ENCODE peak calls at places on chromosomes 12 and 14, in five cellular contexts. W, N, B, I and H are unnamed samples. For H3K4me1, the result is how much of the 10 kb centered on the place peaks cover.

GRCh38 chr12:102063066-102063465 is 1.3 kb upstream of the WASHC3 start:
- DNase-seq in B (peak), N (no peak), W (no peak), I (no peak), H (no peak)

GRCh38 chr14:35140718-35141581 is 18.6 kb downstream of the PRORP start:
- DNase-seq in I (no peak), N (no peak), B (no peak), W (no peak), H (no peak)

GRCh38 chr12:122859303-122860051 is 24.2 kb downstream of the HIP1R start:
- DNase-seq in W (no peak), N (peak), B (no peak), I (no peak), H (no peak)

GRCh38 chr12:45730116-45730841 is 773 bp downstream of the ARID2 start:
- DNase-seq in B (peak), I (peak), W (peak), N (peak), H (no peak)

GRCh38 chr14:56796259-56796658 is 14.0 kb downstream of the OTX2 start:
- DNase-seq in W (no peak), I (no peak), N (no peak), B (no peak), H (no peak)

GRCh38 chr12:45674583-45674982 is 54.9 kb upstream of the ARID2 start:
- DNase-seq in I (no peak), B (peak), N (peak), W (no peak), H (no peak)

GRCh38 chr14:64556526-64556925 is 6.8 kb downstream of the PPP1R36 start:
- DNase-seq in B (peak), I (no peak), N (no peak), W (no peak), H (no peak)

GRCh38 chr12:124577374-124577773 is 10.0 kb upstream of the NCOR2 start:
- DNase-seq in N (no peak), B (no peak), W (no peak), I (no peak), H (no peak)

GRCh38 chr12:77687346-77687745 is 143.3 kb upstream of the NAV3 start:
- DNase-seq in W (no peak), B (no peak), N (no peak), I (no peak), H (no peak)

GRCh38 chr12:75765170-75766059 is 254.0 kb upstream of the KRR1 start:
- DNase-seq in W (no peak), B (no peak), I (no peak), N (no peak), H (no peak)

GRCh38 chr14:20093442-20093841 is 17.1 kb upstream of the OR4K17 start:
- DNase-seq in I (no peak), B (no peak), N (no peak), W (no peak), H (no peak)

GRCh38 chr12:128325646-128326045 is 58.7 kb downstream of the TMEM132C start:
- DNase-seq in B (no peak), W (no peak), I (no peak), N (no peak), H (no peak)

GRCh38 chr14:105430535-105430934 is 10.9 kb downstream of the MTA1 start:
- DNase-seq in B (peak), W (no peak), I (no peak), N (no peak), H (no peak)

GRCh38 chr14:96053600-96054381 is 14.6 kb downstream of the C14orf132 start:
- DNase-seq in N (peak), I (no peak), W (peak), B (peak), H (no peak)

GRCh38 chr12:65875635-65876034 is 51.4 kb downstream of the HMGA2 start:
- DNase-seq in N (no peak), B (no peak), W (no peak), I (no peak), H (no peak)

DNA sequence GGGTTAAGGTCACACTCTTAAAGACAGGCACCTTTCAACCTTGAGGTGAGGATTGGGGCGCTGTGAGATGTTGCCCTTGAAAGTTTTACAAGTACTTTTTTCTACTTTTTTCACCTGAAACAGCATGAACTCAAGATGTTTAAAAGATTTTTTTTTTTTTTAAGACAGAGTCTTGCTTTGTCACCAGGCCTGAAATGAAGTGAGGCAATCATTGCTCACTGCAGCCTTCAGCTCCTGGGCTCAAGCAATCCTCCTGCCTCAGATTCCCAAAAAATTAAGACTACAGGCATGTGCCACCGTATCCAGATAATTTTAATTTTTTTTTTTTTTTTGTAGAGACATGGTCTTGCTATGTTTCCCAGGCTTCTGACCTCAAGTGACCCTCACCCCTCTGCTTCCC is 243.9 kb downstream of the DIO2 start:
- DNase-seq in N (no peak), B (no peak), W (no peak), I (no peak), H (no peak)
- TF ChIP-seq POLR2A in N (no peak), B (no peak), W (no peak), I (no peak), H (no peak)

GRCh38 chr12:80715850-80716249 is 862 bp upstream of the MYF5 start:
- DNase-seq in N (no peak), B (no peak), W (no peak), I (no peak), H (no peak)
- H3K4me1 ChIP-seq in N (under half), B (under half), W (under half), I (under half), H (under half)

DNA sequence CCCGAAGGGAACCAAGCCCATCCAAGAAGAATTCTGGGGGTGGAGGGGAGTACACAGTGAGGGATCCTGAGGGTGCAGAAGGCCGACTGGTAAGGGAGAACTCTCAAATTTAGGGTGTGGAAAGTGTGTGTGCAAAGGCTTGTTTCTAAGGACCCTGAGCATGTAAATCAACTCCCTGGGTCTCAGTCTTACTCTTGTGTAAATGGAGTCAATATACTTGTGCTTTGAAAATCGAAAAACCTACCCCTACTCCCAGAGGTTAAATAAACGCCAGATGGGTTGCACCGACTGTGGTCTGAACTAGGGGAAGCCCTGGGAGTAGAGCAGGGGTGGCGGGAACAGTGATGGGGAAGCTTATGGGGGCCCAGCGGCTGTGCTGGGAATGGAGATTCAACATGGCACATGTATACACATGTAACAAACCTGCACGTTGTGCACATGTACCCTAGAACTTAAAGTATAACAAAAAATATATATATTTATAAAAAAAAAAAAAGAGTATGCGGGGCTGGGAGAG is 6.0 kb downstream of the B4GALNT1 start:
- DNase-seq in I (no peak), B (no peak), W (no peak), N (no peak), H (no peak)
- TF ChIP-seq CTCF in I (no peak), B (no peak), W (no peak), N (no peak), H (no peak)

GRCh38 chr12:120982659-120983058 is 4.3 kb downstream of the HNF1A start:
- DNase-seq in W (no peak), N (no peak), B (no peak), I (no peak), H (no peak)

GRCh38 chr12:120979862-120980696 is 1.7 kb downstream of the HNF1A start:
- DNase-seq in B (peak), N (no peak), I (no peak), W (peak), H (no peak)

GRCh38 chr12:120979220-120979861 is 998 bp downstream of the HNF1A start:
- DNase-seq in W (no peak), N (no peak), I (no peak), B (no peak), H (no peak)

GRCh38 chr12:120981407-120981921 is 3.1 kb downstream of the HNF1A start:
- DNase-seq in I (no peak), B (peak), N (no peak), W (no peak), H (no peak)

DNA sequence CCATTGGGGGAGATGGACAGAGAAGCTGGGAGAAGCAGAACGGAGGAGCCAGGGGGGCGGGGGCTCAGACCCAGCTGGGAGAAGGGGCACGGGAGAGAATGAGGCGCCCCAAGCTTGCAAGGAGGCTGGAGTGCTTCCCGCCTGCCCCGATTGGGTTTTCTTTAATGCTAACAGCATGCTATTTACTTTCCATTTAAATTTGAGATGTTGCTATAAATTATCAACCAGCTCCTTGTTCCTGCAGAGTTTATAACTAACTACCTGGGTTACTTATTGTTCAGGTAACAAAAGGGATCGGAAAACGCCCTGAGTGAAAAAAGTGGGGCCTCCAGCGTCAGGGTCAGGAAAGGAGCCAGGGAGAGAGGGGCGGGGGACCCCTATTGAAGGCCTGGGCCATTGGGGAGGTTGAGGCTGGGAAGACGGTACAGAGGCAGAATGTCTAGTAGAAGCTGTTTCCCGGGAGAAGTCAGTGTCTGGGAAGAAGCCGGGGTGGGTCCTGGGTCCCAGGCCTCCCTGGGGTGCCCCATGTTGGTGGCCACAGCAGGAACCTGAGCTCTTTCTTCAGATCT is 2.5 kb downstream of the HNF1A start:
- DNase-seq in N (no peak), B (peak), I (no peak), W (peak), H (no peak)
- TF ChIP-seq POLR2A in N (no peak), B (peak), I (no peak), W (peak), H (no peak)

GRCh38 chr14:52014601-52015267 is 25.4 kb downstream of the RTRAF start:
- DNase-seq in N (peak), I (peak), B (no peak), W (no peak), H (no peak)
- H3K4me1 ChIP-seq in N (half or more), I (under half), B (under half), W (under half), H (under half)

GRCh38 chr14:63130531-63130930 is 73.7 kb upstream of the RHOJ start:
- DNase-seq in N (no peak), B (no peak), W (no peak), I (no peak), H (no peak)

GRCh38 chr14:63134801-63135200 is 69.4 kb upstream of the RHOJ start:
- DNase-seq in B (peak), N (no peak), I (no peak), W (no peak), H (no peak)
- TF ChIP-seq CTCF in B (no peak), N (no peak), I (peak), W (no peak), H (no peak)